ENCODE peak calls at places on chromosomes 11 and 22, in ten cellular contexts. One of them, this sample, is unnamed.

GRCh38 chr11:126589492-126589803 is 234.0 kb downstream of the ST3GAL4 start:
- DNase-seq in pancreas: no peak
- DNase-seq in SK-N-SH: no peak
- DNase-seq in mesendoderm: no peak
- DNase-seq in tibial artery: no peak
- DNase-seq in ovary: no peak
- DNase-seq in naive thymus-derived CD4-positive, alpha-beta T cell: no peak
- DNase-seq in HAP-1: no peak
- DNase-seq in gastrocnemius medialis: no peak
- DNase-seq in astrocyte of the spinal cord: no peak
- DNase-seq in this sample: no peak

GRCh38 chr11:36249271-36249670 is 40.0 kb downstream of the COMMD9 start:
- DNase-seq in mesendoderm: no peak
- DNase-seq in tibial artery: no peak
- DNase-seq in SK-N-SH: no peak
- DNase-seq in pancreas: no peak
- DNase-seq in astrocyte of the spinal cord: peak
- DNase-seq in ovary: no peak
- DNase-seq in naive thymus-derived CD4-positive, alpha-beta T cell: no peak
- DNase-seq in HAP-1: no peak
- DNase-seq in gastrocnemius medialis: no peak
- DNase-seq in this sample: no peak

GRCh38 chr22:24289138-24289537 is 18.5 kb downstream of the SPECC1L start:
- DNase-seq in pancreas: no peak
- DNase-seq in HAP-1: no peak
- DNase-seq in SK-N-SH: no peak
- DNase-seq in gastrocnemius medialis: no peak
- DNase-seq in mesendoderm: peak
- DNase-seq in astrocyte of the spinal cord: peak
- DNase-seq in ovary: no peak
- DNase-seq in naive thymus-derived CD4-positive, alpha-beta T cell: no peak
- DNase-seq in tibial artery: no peak
- DNase-seq in this sample: no peak

GRCh38 chr11:70074701-70075100 is 3.4 kb upstream of the ANO1 start:
- DNase-seq in naive thymus-derived CD4-positive, alpha-beta T cell: no peak
- DNase-seq in tibial artery: no peak
- DNase-seq in gastrocnemius medialis: no peak
- DNase-seq in astrocyte of the spinal cord: no peak
- DNase-seq in mesendoderm: no peak
- DNase-seq in ovary: no peak
- DNase-seq in pancreas: no peak
- DNase-seq in HAP-1: no peak
- DNase-seq in SK-N-SH: no peak
- DNase-seq in this sample: peak

GRCh38 chr22:31048570-31048969 is 32.5 kb upstream of the SMTN start:
- DNase-seq in ovary: no peak
- DNase-seq in HAP-1: no peak
- DNase-seq in gastrocnemius medialis: no peak
- DNase-seq in astrocyte of the spinal cord: no peak
- DNase-seq in tibial artery: no peak
- DNase-seq in naive thymus-derived CD4-positive, alpha-beta T cell: no peak
- DNase-seq in pancreas: no peak
- DNase-seq in SK-N-SH: no peak
- DNase-seq in mesendoderm: no peak
- DNase-seq in this sample: no peak

GRCh38 chr11:34972892-34973291 is 56.5 kb downstream of the PDHX start:
- DNase-seq in mesendoderm: no peak
- DNase-seq in pancreas: no peak
- DNase-seq in naive thymus-derived CD4-positive, alpha-beta T cell: no peak
- DNase-seq in gastrocnemius medialis: no peak
- DNase-seq in tibial artery: no peak
- DNase-seq in astrocyte of the spinal cord: peak
- DNase-seq in SK-N-SH: no peak
- DNase-seq in HAP-1: no peak
- DNase-seq in ovary: no peak
- DNase-seq in this sample: no peak

GRCh38 chr11:498297-499181 is 8.5 kb downstream of the RNH1 start:
- DNase-seq in ovary: no peak
- DNase-seq in SK-N-SH: peak
- DNase-seq in naive thymus-derived CD4-positive, alpha-beta T cell: no peak
- DNase-seq in tibial artery: no peak
- DNase-seq in gastrocnemius medialis: no peak
- DNase-seq in astrocyte of the spinal cord: no peak
- DNase-seq in HAP-1: no peak
- DNase-seq in pancreas: no peak
- DNase-seq in mesendoderm: no peak
- DNase-seq in this sample: peak

GRCh38 chr11:93567406-93567819 is 24.2 kb upstream of the SMCO4 start:
- DNase-seq in gastrocnemius medialis: peak
- DNase-seq in astrocyte of the spinal cord: peak
- DNase-seq in HAP-1: no peak
- DNase-seq in mesendoderm: no peak
- DNase-seq in tibial artery: peak
- DNase-seq in SK-N-SH: no peak
- DNase-seq in pancreas: peak
- DNase-seq in ovary: peak
- DNase-seq in naive thymus-derived CD4-positive, alpha-beta T cell: no peak
- DNase-seq in this sample: no peak

GRCh38 chr11:76935030-76935429 is 74.3 kb downstream of the ACER3 start:
- DNase-seq in ovary: no peak
- DNase-seq in naive thymus-derived CD4-positive, alpha-beta T cell: no peak
- DNase-seq in gastrocnemius medialis: no peak
- DNase-seq in tibial artery: no peak
- DNase-seq in pancreas: no peak
- DNase-seq in HAP-1: no peak
- DNase-seq in SK-N-SH: no peak
- DNase-seq in mesendoderm: no peak
- DNase-seq in astrocyte of the spinal cord: peak
- DNase-seq in this sample: no peak

GRCh38 chr11:30422389-30422788 is 99.5 kb downstream of the ARL14EP start:
- DNase-seq in gastrocnemius medialis: no peak
- DNase-seq in SK-N-SH: no peak
- DNase-seq in ovary: no peak
- DNase-seq in mesendoderm: no peak
- DNase-seq in HAP-1: no peak
- DNase-seq in naive thymus-derived CD4-positive, alpha-beta T cell: no peak
- DNase-seq in tibial artery: no peak
- DNase-seq in pancreas: no peak
- DNase-seq in astrocyte of the spinal cord: no peak
- DNase-seq in this sample: no peak

GRCh38 chr11:8288166-8288772 is 24.6 kb upstream of the LMO1 start:
- DNase-seq in HAP-1: no peak
- DNase-seq in SK-N-SH: no peak
- DNase-seq in gastrocnemius medialis: no peak
- DNase-seq in mesendoderm: no peak
- DNase-seq in astrocyte of the spinal cord: no peak
- DNase-seq in ovary: no peak
- DNase-seq in tibial artery: peak
- DNase-seq in naive thymus-derived CD4-positive, alpha-beta T cell: peak
- DNase-seq in pancreas: no peak
- DNase-seq in this sample: peak

GRCh38 chr11:75035911-75036536 is 47.3 kb downstream of the NEU3 start:
- DNase-seq in pancreas: no peak
- DNase-seq in tibial artery: no peak
- DNase-seq in astrocyte of the spinal cord: no peak
- DNase-seq in gastrocnemius medialis: peak
- DNase-seq in mesendoderm: peak
- DNase-seq in ovary: no peak
- DNase-seq in HAP-1: no peak
- DNase-seq in naive thymus-derived CD4-positive, alpha-beta T cell: no peak
- DNase-seq in SK-N-SH: no peak
- DNase-seq in this sample: no peak

GRCh38 chr11:75041263-75041662 is 52.5 kb downstream of the NEU3 start:
- DNase-seq in gastrocnemius medialis: no peak
- DNase-seq in HAP-1: no peak
- DNase-seq in tibial artery: no peak
- DNase-seq in pancreas: no peak
- DNase-seq in astrocyte of the spinal cord: no peak
- DNase-seq in ovary: no peak
- DNase-seq in mesendoderm: peak
- DNase-seq in naive thymus-derived CD4-positive, alpha-beta T cell: no peak
- DNase-seq in SK-N-SH: no peak
- DNase-seq in this sample: no peak

DNA sequence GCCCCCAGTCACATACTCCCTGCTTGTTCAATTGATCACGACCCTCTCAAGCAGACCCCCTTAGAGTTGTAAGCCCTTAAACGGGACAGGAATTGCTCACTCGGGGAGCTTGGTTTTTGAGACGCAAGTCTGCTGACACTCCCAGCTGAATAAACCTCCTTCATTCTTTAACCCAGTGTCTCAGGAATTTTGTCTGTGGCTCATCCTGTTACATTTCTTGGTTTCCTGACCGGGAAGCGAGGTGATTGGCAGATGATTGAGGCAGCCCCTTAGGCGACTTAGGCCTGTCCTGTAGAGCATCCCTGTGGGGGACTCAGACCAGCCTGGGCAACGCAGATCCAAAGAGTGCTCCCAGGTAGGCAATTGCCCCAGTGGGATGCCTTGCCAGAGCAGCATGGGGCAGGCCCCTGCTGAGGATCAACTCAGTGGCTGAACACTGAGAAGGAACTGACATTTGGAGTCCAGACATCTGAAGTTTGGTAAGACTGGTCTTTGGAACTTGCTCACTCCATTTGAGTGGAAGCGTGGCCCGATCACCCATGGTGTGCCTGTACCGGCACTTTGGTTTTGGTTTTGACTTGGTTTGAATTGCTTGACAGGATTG is 51.5 kb downstream of the NEU3 start:
- DNase-seq in gastrocnemius medialis: no peak
- DNase-seq in tibial artery: no peak
- DNase-seq in naive thymus-derived CD4-positive, alpha-beta T cell: no peak
- DNase-seq in astrocyte of the spinal cord: no peak
- DNase-seq in HAP-1: no peak
- DNase-seq in SK-N-SH: no peak
- DNase-seq in mesendoderm: no peak
- DNase-seq in ovary: no peak
- DNase-seq in pancreas: no peak
- DNase-seq in this sample: no peak
- H3K4me3 ChIP-seq in gastrocnemius medialis: no peak
- H3K4me3 ChIP-seq in tibial artery: no peak
- H3K4me3 ChIP-seq in naive thymus-derived CD4-positive, alpha-beta T cell: no peak
- H3K4me3 ChIP-seq in astrocyte of the spinal cord: no peak
- H3K4me3 ChIP-seq in HAP-1: no peak
- H3K4me3 ChIP-seq in SK-N-SH: no peak
- H3K4me3 ChIP-seq in mesendoderm: no peak
- H3K4me3 ChIP-seq in ovary: no peak
- H3K4me3 ChIP-seq in pancreas: no peak
- H3K4me3 ChIP-seq in this sample: no peak

DNA sequence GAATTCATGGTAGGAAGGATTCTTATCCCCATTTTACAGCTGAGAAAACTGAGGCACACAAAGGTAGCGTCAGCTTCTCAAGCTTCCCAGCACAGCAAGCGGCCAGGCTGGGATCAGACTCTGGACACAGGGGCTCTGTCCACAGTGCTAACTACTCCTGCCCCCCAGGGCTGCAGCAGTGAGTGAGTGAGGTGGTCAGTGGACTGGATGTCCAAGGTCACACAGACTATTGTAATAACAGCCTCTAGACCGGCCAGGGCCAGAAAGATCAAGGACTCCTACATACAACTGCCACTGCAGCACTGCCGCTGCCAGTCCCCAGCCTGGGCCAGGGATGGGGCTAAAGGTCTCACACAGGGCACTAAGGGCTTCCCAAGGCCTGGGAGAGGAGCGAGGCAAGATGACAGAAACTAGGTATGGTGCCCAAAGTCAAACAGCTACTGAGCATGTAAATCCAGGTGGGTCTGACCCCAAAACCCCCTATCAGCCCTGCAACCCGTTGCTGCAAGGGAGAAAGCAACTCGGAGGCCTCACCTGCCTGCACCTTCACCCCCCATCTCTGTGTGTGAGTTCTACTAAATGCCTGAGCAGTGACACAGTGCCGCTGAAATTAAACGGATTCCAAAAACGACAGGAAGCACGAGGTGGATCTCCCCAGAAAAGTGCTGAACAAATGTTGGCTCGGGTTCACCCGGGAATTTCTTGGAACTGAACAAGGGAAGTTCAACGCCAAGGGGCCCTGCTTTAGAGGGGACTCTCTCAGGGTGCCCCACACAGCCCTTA is 161.8 kb upstream of the GRK3 start:
- DNase-seq in gastrocnemius medialis: no peak
- DNase-seq in naive thymus-derived CD4-positive, alpha-beta T cell: no peak
- DNase-seq in SK-N-SH: no peak
- DNase-seq in ovary: peak
- DNase-seq in tibial artery: peak
- DNase-seq in astrocyte of the spinal cord: no peak
- DNase-seq in HAP-1: no peak
- DNase-seq in mesendoderm: peak
- DNase-seq in pancreas: peak
- DNase-seq in this sample: no peak
- H3K4me3 ChIP-seq in gastrocnemius medialis: peak
- H3K4me3 ChIP-seq in naive thymus-derived CD4-positive, alpha-beta T cell: no peak
- H3K4me3 ChIP-seq in SK-N-SH: no peak
- H3K4me3 ChIP-seq in ovary: no peak
- H3K4me3 ChIP-seq in tibial artery: no peak
- H3K4me3 ChIP-seq in astrocyte of the spinal cord: no peak
- H3K4me3 ChIP-seq in HAP-1: peak
- H3K4me3 ChIP-seq in mesendoderm: no peak
- H3K4me3 ChIP-seq in pancreas: no peak
- H3K4me3 ChIP-seq in this sample: peak

GRCh38 chr11:119029069-119029339 is 1.7 kb downstream of the SLC37A4 start:
- DNase-seq in mesendoderm: no peak
- DNase-seq in naive thymus-derived CD4-positive, alpha-beta T cell: no peak
- DNase-seq in gastrocnemius medialis: no peak
- DNase-seq in astrocyte of the spinal cord: no peak
- DNase-seq in pancreas: no peak
- DNase-seq in SK-N-SH: no peak
- DNase-seq in ovary: no peak
- DNase-seq in tibial artery: no peak
- DNase-seq in HAP-1: no peak
- DNase-seq in this sample: no peak
- H3K4me3 ChIP-seq in mesendoderm: no peak
- H3K4me3 ChIP-seq in naive thymus-derived CD4-positive, alpha-beta T cell: no peak
- H3K4me3 ChIP-seq in gastrocnemius medialis: peak
- H3K4me3 ChIP-seq in astrocyte of the spinal cord: no peak
- H3K4me3 ChIP-seq in pancreas: no peak
- H3K4me3 ChIP-seq in SK-N-SH: no peak
- H3K4me3 ChIP-seq in ovary: no peak
- H3K4me3 ChIP-seq in tibial artery: no peak
- H3K4me3 ChIP-seq in HAP-1: peak
- H3K4me3 ChIP-seq in this sample: no peak

GRCh38 chr11:68373189-68373809 is 60.9 kb downstream of the LRP5 start:
- DNase-seq in astrocyte of the spinal cord: peak
- DNase-seq in gastrocnemius medialis: no peak
- DNase-seq in SK-N-SH: peak
- DNase-seq in pancreas: no peak
- DNase-seq in HAP-1: no peak
- DNase-seq in ovary: peak
- DNase-seq in tibial artery: peak
- DNase-seq in mesendoderm: no peak
- DNase-seq in naive thymus-derived CD4-positive, alpha-beta T cell: no peak
- DNase-seq in this sample: peak
- H3K4me3 ChIP-seq in astrocyte of the spinal cord: no peak
- H3K4me3 ChIP-seq in gastrocnemius medialis: peak
- H3K4me3 ChIP-seq in SK-N-SH: no peak
- H3K4me3 ChIP-seq in pancreas: no peak
- H3K4me3 ChIP-seq in HAP-1: no peak
- H3K4me3 ChIP-seq in ovary: no peak
- H3K4me3 ChIP-seq in tibial artery: no peak
- H3K4me3 ChIP-seq in mesendoderm: no peak
- H3K4me3 ChIP-seq in naive thymus-derived CD4-positive, alpha-beta T cell: no peak
- H3K4me3 ChIP-seq in this sample: no peak